ENCODE peak calls at places on chromosomes 13 and 19, in eight cellular contexts. One of them, this sample, is unnamed.
A peak's percentile ranks its signal among the peaks of the same experiment; 100 is the strongest.

GRCh38 chr19:41957838-41958366 is 1.2 kb downstream of the RABAC1 start:
- DNase-seq in NCI-H1105: peak; percentile 82
- DNase-seq in left ventricle myocardium superior: peak; percentile 73
- DNase-seq in epithelial cell of prostate: peak; percentile 56
- DNase-seq in A549: peak; percentile 96
- DNase-seq in esophagus squamous epithelium: no peak
- DNase-seq in SHP77 treated with DMSO at 0.1 percent for 48 hours: peak; percentile 64
- DNase-seq in AG10803: peak; percentile 79
- DNase-seq in this sample: peak; percentile 58

GRCh38 chr19:13794388-13794751 is 873 bp upstream of the ZSWIM4 start:
- DNase-seq in NCI-H1105: no peak
- DNase-seq in left ventricle myocardium superior: peak; percentile 85
- DNase-seq in epithelial cell of prostate: peak; percentile 55
- DNase-seq in A549: peak; percentile 36
- DNase-seq in esophagus squamous epithelium: no peak
- DNase-seq in SHP77 treated with DMSO at 0.1 percent for 48 hours: no peak
- DNase-seq in AG10803: peak; percentile 98
- DNase-seq in this sample: no peak

GRCh38 chr19:52522555-52522954 is 4.9 kb upstream of the ZNF808 start:
- DNase-seq in NCI-H1105: no peak
- DNase-seq in left ventricle myocardium superior: no peak
- DNase-seq in epithelial cell of prostate: no peak
- DNase-seq in A549: no peak
- DNase-seq in esophagus squamous epithelium: no peak
- DNase-seq in SHP77 treated with DMSO at 0.1 percent for 48 hours: no peak
- DNase-seq in AG10803: no peak
- DNase-seq in this sample: no peak

GRCh38 chr13:69092615-69093322 is 1014.9 kb upstream of the ATXN8OS start:
- DNase-seq in NCI-H1105: no peak
- DNase-seq in left ventricle myocardium superior: no peak
- DNase-seq in epithelial cell of prostate: no peak
- DNase-seq in A549: no peak
- DNase-seq in esophagus squamous epithelium: no peak
- DNase-seq in SHP77 treated with DMSO at 0.1 percent for 48 hours: no peak
- DNase-seq in AG10803: no peak
- DNase-seq in this sample: no peak

GRCh38 chr13:25633108-25633507 is 261.3 kb downstream of the ATP8A2 start:
- DNase-seq in NCI-H1105: no peak
- DNase-seq in left ventricle myocardium superior: no peak
- DNase-seq in epithelial cell of prostate: no peak
- DNase-seq in A549: no peak
- DNase-seq in esophagus squamous epithelium: no peak
- DNase-seq in SHP77 treated with DMSO at 0.1 percent for 48 hours: no peak
- DNase-seq in AG10803: no peak
- DNase-seq in this sample: no peak

GRCh38 chr13:78029891-78030290 is 111.3 kb upstream of the EDNRB start:
- DNase-seq in NCI-H1105: no peak
- DNase-seq in left ventricle myocardium superior: no peak
- DNase-seq in epithelial cell of prostate: no peak
- DNase-seq in A549: no peak
- DNase-seq in esophagus squamous epithelium: no peak
- DNase-seq in SHP77 treated with DMSO at 0.1 percent for 48 hours: no peak
- DNase-seq in AG10803: no peak
- DNase-seq in this sample: no peak

GRCh38 chr19:16051254-16052025 is 24.9 kb upstream of the TPM4 start:
- DNase-seq in NCI-H1105: no peak
- DNase-seq in left ventricle myocardium superior: no peak
- DNase-seq in epithelial cell of prostate: no peak
- DNase-seq in A549: peak; percentile 53
- DNase-seq in esophagus squamous epithelium: no peak
- DNase-seq in SHP77 treated with DMSO at 0.1 percent for 48 hours: no peak
- DNase-seq in AG10803: no peak
- DNase-seq in this sample: no peak

GRCh38 chr13:72144625-72145024 is 277.6 kb upstream of the DACH1 start:
- DNase-seq in NCI-H1105: no peak
- DNase-seq in left ventricle myocardium superior: no peak
- DNase-seq in epithelial cell of prostate: no peak
- DNase-seq in A549: no peak
- DNase-seq in esophagus squamous epithelium: no peak
- DNase-seq in SHP77 treated with DMSO at 0.1 percent for 48 hours: no peak
- DNase-seq in AG10803: no peak
- DNase-seq in this sample: no peak

GRCh38 chr13:41231786-41232185 is 31.6 kb downstream of the MTRF1 start:
- DNase-seq in NCI-H1105: peak; percentile 53
- DNase-seq in left ventricle myocardium superior: peak; percentile 47
- DNase-seq in epithelial cell of prostate: no peak
- DNase-seq in A549: no peak
- DNase-seq in esophagus squamous epithelium: no peak
- DNase-seq in SHP77 treated with DMSO at 0.1 percent for 48 hours: no peak
- DNase-seq in AG10803: no peak
- DNase-seq in this sample: peak; percentile 1

GRCh38 chr19:20503536-20503935 is 62.0 kb downstream of the ZNF737 start:
- DNase-seq in NCI-H1105: peak; percentile 96
- DNase-seq in left ventricle myocardium superior: no peak
- DNase-seq in epithelial cell of prostate: peak; percentile 76
- DNase-seq in A549: no peak
- DNase-seq in esophagus squamous epithelium: no peak
- DNase-seq in SHP77 treated with DMSO at 0.1 percent for 48 hours: no peak
- DNase-seq in AG10803: peak; percentile 4
- DNase-seq in this sample: peak; percentile 2

GRCh38 chr19:39372047-39372802 is 18.7 kb downstream of the PAF1 start:
- DNase-seq in NCI-H1105: no peak
- DNase-seq in left ventricle myocardium superior: peak; percentile 83
- DNase-seq in epithelial cell of prostate: no peak
- DNase-seq in A549: no peak
- DNase-seq in esophagus squamous epithelium: no peak
- DNase-seq in SHP77 treated with DMSO at 0.1 percent for 48 hours: no peak
- DNase-seq in AG10803: peak; percentile 99
- DNase-seq in this sample: no peak

GRCh38 chr13:48265217-48265815 is 32.3 kb downstream of the ITM2B start:
- DNase-seq in NCI-H1105: no peak
- DNase-seq in left ventricle myocardium superior: no peak
- DNase-seq in epithelial cell of prostate: no peak
- DNase-seq in A549: no peak
- DNase-seq in esophagus squamous epithelium: no peak
- DNase-seq in SHP77 treated with DMSO at 0.1 percent for 48 hours: no peak
- DNase-seq in AG10803: no peak
- DNase-seq in this sample: no peak

GRCh38 chr19:49430172-49430677 is 5.0 kb downstream of the GFY start:
- DNase-seq in NCI-H1105: no peak
- DNase-seq in left ventricle myocardium superior: peak; percentile 7
- DNase-seq in epithelial cell of prostate: no peak
- DNase-seq in A549: peak; percentile 64
- DNase-seq in esophagus squamous epithelium: no peak
- DNase-seq in SHP77 treated with DMSO at 0.1 percent for 48 hours: no peak
- DNase-seq in AG10803: no peak
- DNase-seq in this sample: no peak

GRCh38 chr13:96850538-96850937 is 143.7 kb downstream of the OXGR1 start:
- DNase-seq in NCI-H1105: no peak
- DNase-seq in left ventricle myocardium superior: no peak
- DNase-seq in epithelial cell of prostate: no peak
- DNase-seq in A549: no peak
- DNase-seq in esophagus squamous epithelium: no peak
- DNase-seq in SHP77 treated with DMSO at 0.1 percent for 48 hours: no peak
- DNase-seq in AG10803: no peak
- DNase-seq in this sample: no peak

GRCh38 chr13:32315255-32316029 is at the start of the genes BRCA2 and ZAR1L:
- DNase-seq in NCI-H1105: peak; percentile 70
- DNase-seq in left ventricle myocardium superior: peak; percentile 96
- DNase-seq in epithelial cell of prostate: peak; percentile 16
- DNase-seq in A549: peak; percentile 88
- DNase-seq in esophagus squamous epithelium: peak; percentile 51
- DNase-seq in SHP77 treated with DMSO at 0.1 percent for 48 hours: peak; percentile 87
- DNase-seq in AG10803: peak; percentile 90
- DNase-seq in this sample: peak; percentile 68

GRCh38 chr19:32863301-32863700 is 6.3 kb downstream of the SLC7A9 start:
- DNase-seq in NCI-H1105: no peak
- DNase-seq in left ventricle myocardium superior: no peak
- DNase-seq in epithelial cell of prostate: no peak
- DNase-seq in A549: no peak
- DNase-seq in esophagus squamous epithelium: no peak
- DNase-seq in SHP77 treated with DMSO at 0.1 percent for 48 hours: no peak
- DNase-seq in AG10803: no peak
- DNase-seq in this sample: no peak

GRCh38 chr13:41608111-41608510 is 150.8 kb downstream of the RGCC start:
- DNase-seq in NCI-H1105: no peak
- DNase-seq in left ventricle myocardium superior: no peak
- DNase-seq in epithelial cell of prostate: no peak
- DNase-seq in A549: no peak
- DNase-seq in esophagus squamous epithelium: no peak
- DNase-seq in SHP77 treated with DMSO at 0.1 percent for 48 hours: no peak
- DNase-seq in AG10803: peak; percentile 51
- DNase-seq in this sample: no peak

GRCh38 chr19:55173717-55174409 is 6.2 kb downstream of the SYT5 start:
- DNase-seq in NCI-H1105: peak; percentile 49
- DNase-seq in left ventricle myocardium superior: peak; percentile 72
- DNase-seq in epithelial cell of prostate: no peak
- DNase-seq in A549: peak; percentile 93
- DNase-seq in esophagus squamous epithelium: no peak
- DNase-seq in SHP77 treated with DMSO at 0.1 percent for 48 hours: no peak
- DNase-seq in AG10803: peak; percentile 73
- DNase-seq in this sample: no peak

GRCh38 chr13:99087954-99088491 is 110.2 kb upstream of the DOCK9 start:
- DNase-seq in NCI-H1105: no peak
- DNase-seq in left ventricle myocardium superior: no peak
- DNase-seq in epithelial cell of prostate: no peak
- DNase-seq in A549: no peak
- DNase-seq in esophagus squamous epithelium: no peak
- DNase-seq in SHP77 treated with DMSO at 0.1 percent for 48 hours: peak; percentile 71
- DNase-seq in AG10803: no peak
- DNase-seq in this sample: peak; percentile 24

GRCh38 chr13:95160112-95160906 is 140.9 kb downstream of the ABCC4 start:
- DNase-seq in NCI-H1105: no peak
- DNase-seq in left ventricle myocardium superior: no peak
- DNase-seq in epithelial cell of prostate: no peak
- DNase-seq in A549: peak; percentile 81
- DNase-seq in esophagus squamous epithelium: no peak
- DNase-seq in SHP77 treated with DMSO at 0.1 percent for 48 hours: no peak
- DNase-seq in AG10803: no peak
- DNase-seq in this sample: no peak

GRCh38 chr13:68927387-68928026 is 1180.1 kb upstream of the ATXN8OS start:
- DNase-seq in NCI-H1105: no peak
- DNase-seq in left ventricle myocardium superior: no peak
- DNase-seq in epithelial cell of prostate: no peak
- DNase-seq in A549: peak; percentile 35
- DNase-seq in esophagus squamous epithelium: no peak
- DNase-seq in SHP77 treated with DMSO at 0.1 percent for 48 hours: peak; percentile 60
- DNase-seq in AG10803: no peak
- DNase-seq in this sample: peak; percentile 37

GRCh38 chr19:711224-711623 is 2.5 kb downstream of the PALM start:
- DNase-seq in NCI-H1105: no peak
- DNase-seq in left ventricle myocardium superior: no peak
- DNase-seq in epithelial cell of prostate: no peak
- DNase-seq in A549: no peak
- DNase-seq in esophagus squamous epithelium: no peak
- DNase-seq in SHP77 treated with DMSO at 0.1 percent for 48 hours: no peak
- DNase-seq in AG10803: no peak
- DNase-seq in this sample: no peak

GRCh38 chr19:42017040-42017439 is 23.0 kb upstream of the ATP1A3 start:
- DNase-seq in NCI-H1105: no peak
- DNase-seq in left ventricle myocardium superior: no peak
- DNase-seq in epithelial cell of prostate: no peak
- DNase-seq in A549: no peak
- DNase-seq in esophagus squamous epithelium: no peak
- DNase-seq in SHP77 treated with DMSO at 0.1 percent for 48 hours: no peak
- DNase-seq in AG10803: no peak
- DNase-seq in this sample: no peak

GRCh38 chr13:35781044-35781443 is 304.6 kb upstream of the MAB21L1 start:
- DNase-seq in NCI-H1105: no peak
- DNase-seq in left ventricle myocardium superior: no peak
- DNase-seq in epithelial cell of prostate: no peak
- DNase-seq in A549: no peak
- DNase-seq in esophagus squamous epithelium: no peak
- DNase-seq in SHP77 treated with DMSO at 0.1 percent for 48 hours: no peak
- DNase-seq in AG10803: no peak
- DNase-seq in this sample: no peak

GRCh38 chr19:15644816-15645215 is 4.1 kb downstream of the CYP4F3 start:
- DNase-seq in NCI-H1105: no peak
- DNase-seq in left ventricle myocardium superior: no peak
- DNase-seq in epithelial cell of prostate: no peak
- DNase-seq in A549: no peak
- DNase-seq in esophagus squamous epithelium: no peak
- DNase-seq in SHP77 treated with DMSO at 0.1 percent for 48 hours: no peak
- DNase-seq in AG10803: no peak
- DNase-seq in this sample: no peak

This sample was measured in NCI-H1092.